ENCODE peak calls at places on chromosomes 6 and 20, in seven cellular contexts. L is sigmoid colon, Y is ascending aorta, M is mammary epithelial cell, T is PC-3, S is OCI-LY7, K is choroid plexus epithelial cell. E is an unnamed sample.

GRCh38 chr6:35017461-35018183 is 123.5 kb downstream of the TCP11 start:
- DNase-seq in L (peak), Y (peak), M (no peak), T (no peak), S (no peak), K (peak), E (peak)

GRCh38 chr6:105321207-105321606 is 81.7 kb downstream of the PREP start:
- DNase-seq in L (no peak), Y (no peak), M (no peak), T (no peak), S (no peak), K (no peak), E (no peak)

GRCh38 chr6:44635486-44635885 is 248.0 kb downstream of the CDC5L start:
- DNase-seq in L (no peak), Y (no peak), M (no peak), T (no peak), S (no peak), K (no peak), E (no peak)

GRCh38 chr20:25011831-25012241 is 19.3 kb upstream of the APMAP start:
- DNase-seq in L (peak), Y (peak), M (no peak), T (no peak), S (no peak), K (no peak), E (no peak)

GRCh38 chr6:47075741-47076421 is 33.7 kb upstream of the ADGRF1 start:
- DNase-seq in L (no peak), Y (no peak), M (peak), T (no peak), S (no peak), K (no peak), E (no peak)

GRCh38 chr6:7108964-7109836 is 1.4 kb downstream of the RREB1 start:
- DNase-seq in L (peak), Y (peak), M (peak), T (peak), S (peak), K (peak), E (peak)

GRCh38 chr6:169527306-169527705 is 174.5 kb downstream of the WDR27 start:
- DNase-seq in L (no peak), Y (no peak), M (peak), T (no peak), S (no peak), K (peak), E (peak)

GRCh38 chr6:88490865-88491264 is 324.7 kb upstream of the CNR1 start:
- DNase-seq in L (no peak), Y (no peak), M (no peak), T (peak), S (no peak), K (peak), E (peak)

GRCh38 chr6:131655387-131655786 is 18.3 kb downstream of the ENPP3 start:
- DNase-seq in L (no peak), Y (no peak), M (no peak), T (no peak), S (no peak), K (no peak), E (no peak)

GRCh38 chr6:73515204-73516101 is 5.4 kb downstream of the EEF1A1 start:
- DNase-seq in L (peak), Y (peak), M (peak), T (peak), S (peak), K (peak), E (peak)

GRCh38 chr6:148846778-148847761 is 100.2 kb downstream of the UST start:
- DNase-seq in L (no peak), Y (no peak), M (no peak), T (no peak), S (no peak), K (peak), E (peak)

GRCh38 chr6:128347123-128347522 is 173.3 kb downstream of the PTPRK start:
- DNase-seq in L (no peak), Y (no peak), M (no peak), T (no peak), S (no peak), K (no peak), E (no peak)

GRCh38 chr6:15266423-15266996 is 20.6 kb downstream of the JARID2 start:
- DNase-seq in L (no peak), Y (no peak), M (no peak), T (no peak), S (peak), K (peak), E (no peak)

GRCh38 chr6:33822575-33823395 is 19.0 kb upstream of the MLN start:
- DNase-seq in L (no peak), Y (no peak), M (no peak), T (peak), S (peak), K (peak), E (peak)

GRCh38 chr20:10291564-10292240 is 73.1 kb downstream of the SNAP25 start:
- DNase-seq in L (no peak), Y (no peak), M (no peak), T (no peak), S (no peak), K (no peak), E (no peak)

GRCh38 chr20:6397115-6397514 is 274.3 kb upstream of the FERMT1 start:
- DNase-seq in L (no peak), Y (no peak), M (no peak), T (no peak), S (no peak), K (no peak), E (no peak)

GRCh38 chr6:141483561-141484061 is 649.1 kb upstream of the GJE1 start:
- DNase-seq in L (no peak), Y (peak), M (peak), T (peak), S (peak), K (peak), E (peak)

GRCh38 chr6:73901986-73902385 is 206.0 kb downstream of the CD109 start:
- DNase-seq in L (no peak), Y (no peak), M (no peak), T (no peak), S (no peak), K (no peak), E (no peak)

GRCh38 chr6:7505196-7505699 is 36.2 kb upstream of the DSP start:
- DNase-seq in L (no peak), Y (no peak), M (peak), T (peak), S (no peak), K (peak), E (peak)

GRCh38 chr6:137323860-137324259 is 104.7 kb upstream of the IFNGR1 start:
- DNase-seq in L (no peak), Y (no peak), M (no peak), T (no peak), S (peak), K (no peak), E (no peak)

GRCh38 chr6:39312912-39313525 is 1.2 kb downstream of the KCNK17 start:
- DNase-seq in L (no peak), Y (peak), M (no peak), T (no peak), S (no peak), K (no peak), E (no peak)

GRCh38 chr6:33694401-33694931 is 17.0 kb downstream of the UQCC2 start:
- DNase-seq in L (no peak), Y (no peak), M (peak), T (peak), S (no peak), K (peak), E (peak)

GRCh38 chr6:149433901-149434300 is 33.8 kb downstream of the SUMO4 start:
- DNase-seq in L (no peak), Y (no peak), M (no peak), T (no peak), S (no peak), K (no peak), E (peak)

GRCh38 chr6:118215269-118215668 is 308.2 kb downstream of the SLC35F1 start:
- DNase-seq in L (no peak), Y (no peak), M (no peak), T (no peak), S (no peak), K (no peak), E (no peak)

GRCh38 chr6:85261250-85261649 is 188.6 kb upstream of the NT5E start:
- DNase-seq in L (no peak), Y (no peak), M (no peak), T (no peak), S (no peak), K (no peak), E (peak)

DNA sequence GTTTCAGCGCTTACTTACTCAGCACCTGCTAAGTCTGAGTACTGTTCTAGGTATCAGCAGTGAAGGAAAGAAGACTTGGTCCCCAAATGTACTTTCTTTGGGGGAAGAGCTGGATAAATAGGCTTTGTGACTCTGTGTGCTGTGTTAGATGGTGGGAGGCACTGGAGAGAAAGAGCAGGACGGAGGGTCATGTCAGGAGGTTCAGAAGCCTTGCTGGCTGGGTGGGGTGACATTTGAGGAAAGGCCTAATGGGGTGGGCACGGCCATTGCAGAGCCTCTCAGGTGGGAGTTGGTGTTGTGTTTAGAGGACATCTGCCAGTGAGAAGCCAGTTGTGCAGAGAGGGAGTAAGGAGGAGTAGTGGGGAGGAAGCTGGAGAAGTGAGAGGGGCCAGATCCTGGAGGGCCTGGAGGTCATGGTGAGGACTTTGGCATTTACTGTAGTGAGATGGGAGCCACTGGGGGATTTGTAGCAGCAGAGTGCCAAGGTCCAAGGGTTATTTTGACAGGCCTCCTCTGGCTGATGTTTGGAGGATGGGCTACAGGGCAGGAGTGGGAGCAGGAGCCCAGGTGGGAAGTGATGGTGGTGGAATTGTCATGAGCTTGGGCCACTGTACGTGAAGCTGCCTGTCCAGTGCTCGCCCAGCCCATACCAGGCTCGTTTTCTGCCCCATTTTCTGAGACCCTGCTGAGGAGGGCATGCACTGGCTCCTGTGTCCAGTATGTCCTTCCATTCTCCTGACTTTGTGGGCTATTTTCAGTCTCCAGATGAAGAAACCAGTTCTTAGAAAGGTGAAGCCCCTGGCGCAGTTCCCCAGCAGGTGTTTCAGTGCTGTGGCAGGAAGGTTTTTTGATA is 886 bp downstream of the SDCBP2 start:
- DNase-seq in L (peak), Y (peak), M (no peak), T (no peak), S (no peak), K (no peak), E (no peak)
- H3K4me3 ChIP-seq in L (no peak), Y (no peak), M (no peak), T (peak), S (no peak), K (no peak), E (no peak)

DNA sequence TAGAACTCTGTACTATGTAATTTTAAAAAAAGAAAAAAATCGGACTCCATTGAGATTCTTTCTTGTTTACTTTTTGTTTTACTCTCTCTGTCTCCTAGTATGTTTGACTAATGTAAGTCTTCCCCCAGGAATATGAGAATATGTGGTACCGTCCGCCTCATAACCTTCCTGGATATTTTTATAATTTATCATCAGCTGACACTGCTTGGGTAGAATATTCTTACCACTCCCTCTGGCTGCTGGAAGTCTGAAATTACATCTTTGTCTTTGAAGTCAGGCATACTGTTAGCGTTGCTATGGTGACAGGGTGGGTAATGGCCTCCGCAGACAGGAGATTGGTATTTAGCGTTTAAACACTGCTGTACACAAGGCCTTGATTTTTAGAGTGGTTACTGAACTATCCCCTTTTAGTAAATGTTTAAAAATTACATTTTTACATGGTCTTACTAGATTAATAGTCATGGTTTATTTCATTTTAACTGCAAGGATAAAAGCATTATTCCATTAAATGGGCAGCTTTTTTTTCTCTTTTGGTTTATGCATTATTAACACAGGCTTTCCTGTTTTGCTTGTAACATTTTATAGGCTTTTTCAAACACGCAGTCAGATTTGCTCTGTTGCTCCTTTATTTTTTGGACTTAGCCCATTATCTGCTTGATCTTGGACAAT is 176.4 kb downstream of the ARID1B start:
- DNase-seq in L (no peak), Y (no peak), M (peak), T (peak), S (peak), K (peak), E (peak)
- TF ChIP-seq CTCF in L (peak), Y (peak), M (peak), T (peak), S (no peak), K (peak), E (peak)

GRCh38 chr20:61588356-61589054 is 336.4 kb downstream of the CDH4 start:
- DNase-seq in L (no peak), Y (no peak), M (no peak), T (no peak), S (no peak), K (peak), E (peak)
- H3K4me3 ChIP-seq in L (no peak), Y (no peak), M (no peak), T (no peak), S (no peak), K (peak), E (no peak)

DNA sequence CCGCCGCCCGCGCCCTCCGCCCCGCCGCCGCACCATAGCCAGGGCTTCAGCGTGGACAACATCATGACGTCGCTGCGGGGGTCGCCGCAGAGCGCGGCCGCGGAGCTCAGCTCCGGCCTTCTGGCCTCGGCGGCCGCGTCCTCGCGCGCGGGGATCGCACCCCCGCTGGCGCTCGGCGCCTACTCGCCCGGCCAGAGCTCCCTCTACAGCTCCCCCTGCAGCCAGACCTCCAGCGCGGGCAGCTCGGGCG is 1.5 kb downstream of the FOXC1 start:
- DNase-seq in L (no peak), Y (peak), M (peak), T (peak), S (no peak), K (no peak), E (no peak)
- TF ChIP-seq CTCF in L (no peak), Y (no peak), M (peak), T (no peak), S (no peak), K (peak), E (peak)

GRCh38 chr20:21102252-21102609 is 3.9 kb downstream of the LINC00237 start:
- DNase-seq in L (no peak), Y (no peak), M (no peak), T (no peak), S (no peak), K (no peak), E (no peak)
- H3K4me3 ChIP-seq in L (peak), Y (peak), M (no peak), T (no peak), S (peak), K (no peak), E (no peak)

GRCh38 chr20:50317644-50318043 is 127.0 kb downstream of the CEBPB start:
- DNase-seq in L (peak), Y (no peak), M (no peak), T (no peak), S (no peak), K (no peak), E (no peak)
- TF ChIP-seq CTCF in L (no peak), Y (no peak), M (no peak), T (no peak), S (no peak), K (no peak), E (no peak)

DNA sequence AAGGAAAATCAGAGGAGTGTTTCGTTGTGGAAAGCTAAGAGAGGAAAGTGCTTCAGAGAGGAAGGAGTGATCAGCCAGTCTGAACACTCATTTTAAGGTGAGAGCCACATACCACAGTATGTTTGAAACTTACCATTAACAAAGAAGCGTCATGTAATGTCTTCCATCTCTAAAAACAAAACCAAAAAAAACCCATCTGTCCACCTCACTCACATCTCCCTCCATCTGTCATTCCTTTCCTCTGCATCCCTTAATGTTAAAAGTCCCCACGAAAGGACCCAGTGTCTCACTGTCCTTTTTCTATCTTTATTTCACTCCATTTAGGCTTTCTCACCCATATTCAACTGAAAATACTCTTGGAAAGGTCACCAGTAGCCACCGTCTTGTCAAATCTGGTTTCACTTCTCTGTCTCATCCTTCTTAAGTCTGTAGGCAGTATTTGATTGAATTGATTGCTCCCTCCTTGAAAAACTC is 59.4 kb upstream of the GNRH2 start:
- DNase-seq in L (no peak), Y (no peak), M (no peak), T (no peak), S (peak), K (peak), E (no peak)
- H3K4me3 ChIP-seq in L (no peak), Y (no peak), M (no peak), T (no peak), S (no peak), K (no peak), E (no peak)

GRCh38 chr6:5395719-5396118 is 134.4 kb downstream of the FARS2 start:
- DNase-seq in L (no peak), Y (no peak), M (no peak), T (no peak), S (no peak), K (no peak), E (no peak)
- TF ChIP-seq CTCF in L (no peak), Y (no peak), M (no peak), T (peak), S (peak), K (peak), E (no peak)

GRCh38 chr20:63829598-63829942 is 1.5 kb downstream of the ZBTB46 start:
- DNase-seq in L (no peak), Y (no peak), M (no peak), T (no peak), S (no peak), K (peak), E (no peak)
- H3K4me3 ChIP-seq in L (peak), Y (peak), M (no peak), T (no peak), S (peak), K (peak), E (no peak)

E was measured in fibroblast of mammary gland.